ENCODE peak calls at places on chromosomes 2 and 18, in eight cellular contexts. S is RPMI7951; W is stomach; Y is SJSA1; K is naive thymus-derived CD4-positive, alpha-beta T cell; O is activated CD4-positive, alpha-beta T cell treated with anti-CD3 and anti-CD28 coated beads, Interleukin-2, amount 50 U/mL, for 48 hours; D is DMS153; F is C1 segment of cervical spinal cord. X is an unnamed sample.

GRCh38 chr2:235160281-235160805 is 208.5 kb downstream of the SH3BP4 start:
- DNase-seq in S (peak), D (no peak), K (no peak), F (no peak), Y (no peak), O (no peak), W (no peak), X (no peak)

GRCh38 chr18:73615506-73615905 is 532.1 kb downstream of the FBXO15 start:
- DNase-seq in K (no peak), F (no peak), D (no peak), O (no peak), Y (no peak), W (no peak), S (peak), X (no peak)

GRCh38 chr2:11467126-11467649 is 1.2 kb upstream of the E2F6 start:
- DNase-seq in S (no peak), D (no peak), F (no peak), O (no peak), K (no peak), Y (no peak), W (no peak), X (no peak)

GRCh38 chr2:150421252-150421651 is 66.2 kb downstream of the RND3 start:
- DNase-seq in D (no peak), W (no peak), S (no peak), Y (no peak), K (no peak), F (no peak), O (no peak), X (no peak)

GRCh38 chr18:12891561-12891960 is 7.5 kb upstream of the PTPN2 start:
- DNase-seq in D (no peak), K (no peak), W (no peak), O (no peak), Y (no peak), S (no peak), F (no peak), X (no peak)

GRCh38 chr2:234550511-234551107 is 53.7 kb upstream of the ARL4C start:
- DNase-seq in S (peak), K (peak), F (peak), Y (peak), O (peak), D (peak), W (peak), X (peak)

GRCh38 chr2:222747526-222748160 is 76.2 kb downstream of the MOGAT1 start:
- DNase-seq in O (peak), W (no peak), D (no peak), K (no peak), F (no peak), Y (no peak), S (no peak), X (no peak)

GRCh38 chr2:240948905-240949790 is 43.0 kb downstream of the CROCC2 start:
- DNase-seq in D (no peak), W (peak), Y (no peak), S (no peak), F (no peak), K (no peak), O (no peak), X (no peak)

GRCh38 chr18:49560277-49561126 is 1.4 kb upstream of the LIPG start:
- DNase-seq in F (no peak), K (no peak), S (no peak), O (peak), W (no peak), Y (no peak), D (peak), X (peak)